ENCODE peak calls at places on chromosomes 13 and 19, in eight cellular contexts. Z is right lobe of liver, J is body of pancreas, E is GM23248, U is astrocyte of the cerebellum, V is A673, L is prostate gland, X is brain microvascular endothelial cell. T is an unnamed sample.

GRCh38 chr13:88552966-88553365 is 881.8 kb downstream of the SLITRK5 start:
- DNase-seq in Z (no peak), J (no peak), E (no peak), U (no peak), V (no peak), L (no peak), X (no peak), T (no peak)

GRCh38 chr13:109436055-109436622 is 350.2 kb downstream of the IRS2 start:
- DNase-seq in Z (no peak), J (no peak), E (no peak), U (no peak), V (no peak), L (no peak), X (no peak), T (no peak)

GRCh38 chr13:33272531-33273124 is 12.9 kb downstream of the STARD13 start:
- DNase-seq in Z (no peak), J (peak; percentile 71), E (peak; percentile 56), U (no peak), V (no peak), L (no peak), X (no peak), T (no peak)

GRCh38 chr19:5296021-5296420 is 44.6 kb downstream of the PTPRS start:
- DNase-seq in Z (no peak), J (no peak), E (no peak), U (no peak), V (no peak), L (no peak), X (no peak), T (no peak)

GRCh38 chr13:91955546-91956355 is 557.3 kb downstream of the GPC5 start:
- DNase-seq in Z (no peak), J (no peak), E (no peak), U (no peak), V (no peak), L (no peak), X (no peak), T (no peak)

GRCh38 chr13:28476919-28477708 is 17.8 kb downstream of the FLT1 start:
- DNase-seq in Z (no peak), J (no peak), E (no peak), U (no peak), V (no peak), L (no peak), X (no peak), T (no peak)

GRCh38 chr19:32599736-32600157 is 18.8 kb downstream of the PDCD5 start:
- DNase-seq in Z (no peak), J (peak; percentile 21), E (peak; percentile 75), U (peak; percentile 52), V (peak; percentile 71), L (peak; percentile 14), X (peak; percentile 10), T (peak; percentile 22)

GRCh38 chr19:15829277-15829770 is 13.9 kb upstream of the OR10H1 start:
- DNase-seq in Z (no peak), J (no peak), E (no peak), U (no peak), V (no peak), L (no peak), X (no peak), T (no peak)

GRCh38 chr13:78137404-78138142 is 218.9 kb upstream of the EDNRB start:
- DNase-seq in Z (no peak), J (peak; percentile 29), E (peak; percentile 79), U (peak; percentile 57), V (peak; percentile 86), L (peak; percentile 11), X (peak; percentile 53), T (peak; percentile 14)

GRCh38 chr13:87941244-87941643 is 270.1 kb downstream of the SLITRK5 start:
- DNase-seq in Z (no peak), J (no peak), E (no peak), U (no peak), V (no peak), L (no peak), X (no peak), T (no peak)

GRCh38 chr13:78317030-78317429 is 286.3 kb downstream of the POU4F1 start:
- DNase-seq in Z (no peak), J (no peak), E (peak; percentile 10), U (no peak), V (peak; percentile 60), L (no peak), X (no peak), T (no peak)

GRCh38 chr13:30744056-30744684 is 8.8 kb downstream of the ALOX5AP start:
- DNase-seq in Z (peak; percentile 39), J (peak; percentile 65), E (peak; percentile 48), U (no peak), V (no peak), L (peak; percentile 10), X (peak; percentile 65), T (no peak)

GRCh38 chr19:47186337-47187022 is 44.5 kb downstream of the BBC3 start:
- DNase-seq in Z (no peak), J (no peak), E (no peak), U (no peak), V (no peak), L (no peak), X (no peak), T (no peak)

DNA sequence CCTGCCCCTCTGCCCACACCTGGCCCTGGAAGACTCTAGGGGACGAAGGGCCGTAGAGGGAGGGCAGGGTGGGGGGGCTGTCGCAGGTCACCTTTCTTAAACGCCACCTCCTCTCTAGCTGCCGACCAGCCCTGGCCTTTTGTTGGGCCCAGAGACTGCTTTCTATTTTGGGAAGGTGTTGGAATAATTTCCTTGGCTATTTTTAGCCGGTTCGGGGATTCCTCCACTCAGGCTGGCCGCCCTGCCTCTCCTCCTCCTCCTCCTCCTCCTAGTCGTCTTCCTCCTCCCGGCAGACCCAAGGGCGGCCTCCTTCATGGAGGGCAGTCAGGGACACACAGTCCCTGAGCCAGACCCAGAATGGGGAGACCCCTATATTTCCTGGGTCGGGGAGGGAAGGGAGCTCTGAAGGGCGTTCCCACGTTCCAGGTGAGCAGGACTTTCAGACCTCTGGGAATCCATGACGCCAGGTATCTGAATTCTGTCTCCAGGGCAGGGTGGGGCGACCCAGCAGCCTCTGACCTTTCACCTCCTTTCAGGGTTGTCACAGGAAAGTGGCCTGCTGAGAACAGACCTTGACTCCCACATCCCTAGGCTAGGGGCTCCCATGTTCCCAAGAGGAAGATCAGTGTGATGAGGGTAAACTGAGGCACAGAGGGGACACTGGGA is 19.9 kb downstream of the GADD45B start:
- DNase-seq in Z (peak; percentile 53), J (peak; percentile 40), E (peak; percentile 71), U (no peak), V (no peak), L (no peak), X (no peak), T (no peak)
- H3K4me3 ChIP-seq in Z (peak overlapping the region; percentile 55), J (peak overlapping the region; percentile 38), E (peak overlapping the region; percentile 20), U (peak overlapping the region; percentile 45), V (peak overlapping the region; percentile 54), L (peak overlapping the region; percentile 43), X (no peak overlapping the region), T (no peak overlapping the region)

DNA sequence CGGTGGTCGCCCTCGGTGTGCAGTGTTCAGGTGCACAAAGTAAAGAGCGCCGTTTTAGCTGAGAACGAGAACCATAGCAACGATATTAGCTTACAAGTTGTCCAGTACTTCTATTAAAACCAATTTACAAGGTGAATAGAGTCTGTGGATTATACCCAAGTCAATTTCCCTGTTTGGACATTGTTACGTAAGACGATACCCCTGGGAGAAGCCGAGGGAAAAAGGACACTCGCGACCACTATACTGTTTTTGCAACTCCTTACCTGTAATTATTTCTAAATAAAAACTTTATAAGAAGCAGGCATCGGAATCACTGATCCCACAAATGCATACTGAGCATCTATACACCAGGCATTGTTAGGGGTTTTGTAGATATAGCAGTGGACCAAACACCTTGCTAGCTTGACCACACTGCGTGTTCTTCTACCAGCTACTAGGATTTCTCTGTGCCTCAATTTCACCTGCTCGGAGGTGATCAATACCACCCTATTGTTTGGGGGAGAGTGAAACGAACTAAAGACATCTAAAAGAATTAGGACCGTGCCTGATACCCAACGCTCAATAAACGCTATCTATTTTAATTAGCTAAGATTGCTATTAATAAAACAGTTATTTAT is 488 bp upstream of the EEF2 start:
- DNase-seq in Z (no peak), J (no peak), E (peak; percentile 15), U (no peak), V (no peak), L (no peak), X (no peak), T (no peak)
- H3K4me3 ChIP-seq in Z (peak overlapping the region; percentile 96), J (no peak overlapping the region), E (peak overlapping the region; percentile 97), U (peak overlapping the region; percentile 92), V (peak overlapping the region; percentile 98), L (peak overlapping the region; percentile 91), X (peak overlapping the region; percentile 100), T (peak overlapping the region; percentile 71)

DNA sequence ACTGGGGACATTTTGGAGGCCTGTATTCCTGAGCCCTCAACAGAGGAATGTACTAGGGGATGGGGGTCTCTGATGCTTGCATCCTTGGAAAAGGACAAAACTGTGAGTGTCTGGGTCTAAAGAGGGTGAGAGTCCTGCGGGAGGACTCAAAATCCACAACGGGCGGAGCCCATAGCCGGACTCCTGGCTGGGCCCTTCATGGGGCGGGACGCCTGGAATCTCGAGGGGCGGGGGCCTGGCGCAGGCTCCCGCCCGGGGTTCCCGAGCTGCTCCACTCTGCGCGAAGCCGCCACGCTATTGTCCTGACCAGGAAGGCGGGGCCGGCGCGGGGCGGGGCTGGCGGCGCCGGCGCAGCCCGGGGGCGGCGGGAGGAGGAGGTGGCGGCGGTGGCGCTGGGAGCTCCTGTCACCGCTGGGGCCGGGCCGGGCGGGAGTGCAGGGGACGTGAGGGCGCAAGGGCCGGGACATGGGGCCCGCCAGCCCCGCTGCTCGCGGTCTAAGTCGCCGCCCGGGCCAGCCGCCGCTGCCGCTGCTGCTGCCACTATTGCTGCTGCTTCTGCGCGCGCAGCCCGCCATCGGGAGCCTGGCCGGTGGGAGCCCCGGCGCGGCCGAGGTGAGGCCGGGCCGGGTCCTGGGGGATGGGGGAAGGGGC is at the start of gene APLP1:
- DNase-seq in Z (peak; percentile 71), J (peak; percentile 90), E (peak; percentile 79), U (no peak), V (peak; percentile 68), L (peak; percentile 57), X (peak; percentile 16), T (no peak)
- H3K4me3 ChIP-seq in Z (peak within 1 kb of the TSS; percentile 26), J (peak within 1 kb of the TSS; percentile 56), E (peak within 1 kb of the TSS; percentile 63), U (peak within 1 kb of the TSS; percentile 40), V (peak within 1 kb of the TSS; percentile 52), L (peak within 1 kb of the TSS; percentile 37), X (peak within 1 kb of the TSS; percentile 34), T (peak within 1 kb of the TSS; percentile 51)

GRCh38 chr19:55340144-55340783 is 588 bp downstream of the KMT5C start:
- DNase-seq in Z (peak; percentile 38), J (peak; percentile 30), E (no peak), U (no peak), V (no peak), L (no peak), X (no peak), T (no peak)

GRCh38 chr19:55341191-55342043 is 1.7 kb downstream of the KMT5C start:
- DNase-seq in Z (peak; percentile 72), J (peak; percentile 79), E (peak; percentile 84), U (no peak), V (no peak), L (peak; percentile 33), X (peak; percentile 19), T (peak; percentile 14)

GRCh38 chr19:55339225-55340143 is at the start of gene KMT5C:
- DNase-seq in Z (peak; percentile 100), J (peak; percentile 100), E (peak; percentile 100), U (peak; percentile 100), V (peak; percentile 100), L (peak; percentile 100), X (peak; percentile 100), T (peak; percentile 100)

GRCh38 chr19:55342044-55342531 is 2.4 kb downstream of the KMT5C start:
- DNase-seq in Z (no peak), J (no peak), E (no peak), U (no peak), V (no peak), L (no peak), X (no peak), T (no peak)

DNA sequence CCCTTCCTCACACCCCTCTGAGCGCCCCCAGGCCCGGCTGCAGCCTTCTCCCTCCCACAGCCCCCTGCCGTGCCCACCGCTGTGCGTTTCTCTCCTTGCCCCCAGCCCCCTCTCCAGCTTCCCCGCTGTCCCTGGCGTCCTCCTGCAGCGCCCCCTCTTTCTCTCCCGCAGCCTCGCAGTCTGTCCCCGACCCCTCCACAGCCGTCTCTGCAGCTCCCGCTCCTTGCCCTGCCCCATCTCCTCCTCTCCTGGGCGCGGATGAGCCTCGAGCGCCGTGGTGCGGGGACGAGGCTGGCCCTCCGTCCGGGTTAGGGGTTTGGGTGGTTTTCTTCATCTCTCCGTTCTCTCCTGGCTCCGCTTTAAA is 1.1 kb downstream of the KMT5C start:
- DNase-seq in Z (no peak), J (peak; percentile 20), E (peak; percentile 53), U (no peak), V (peak; percentile 40), L (no peak), X (no peak), T (no peak)
- H3K4me3 ChIP-seq in Z (no peak overlapping the region), J (peak overlapping the region; percentile 98), E (peak overlapping the region; percentile 77), U (peak overlapping the region; percentile 73), V (peak overlapping the region; percentile 74), L (peak overlapping the region; percentile 51), X (peak overlapping the region; percentile 69), T (peak overlapping the region; percentile 71)

T was measured in skeletal muscle cell.